ENCODE peak calls at places on chromosomes 3 and 15, in eight cellular contexts. One of them, this sample, is unnamed.

GRCh38 chr3:55481067-55481917 is 5.8 kb downstream of the WNT5A start:
- DNase-seq in activated B cell treated with CpG ODN at 0.5 μM for 24 hours: no peak
- DNase-seq in CD8-positive, alpha-beta T cell: no peak
- DNase-seq in stimulated activated CD8-positive, alpha-beta memory T cell treated with anti-CD3 and anti-CD28 coated beads, Interleukin-2, amount 100 ng/mL, for 1 hour: no peak
- DNase-seq in transverse colon: no peak
- DNase-seq in NCI-H1048: no peak
- DNase-seq in fibroblast of villous mesenchyme: peak
- DNase-seq in iPS-NIHi11: peak
- DNase-seq in this sample: no peak

GRCh38 chr3:131083190-131083863 is 56.6 kb downstream of the NEK11 start:
- DNase-seq in activated B cell treated with CpG ODN at 0.5 μM for 24 hours: no peak
- DNase-seq in CD8-positive, alpha-beta T cell: no peak
- DNase-seq in stimulated activated CD8-positive, alpha-beta memory T cell treated with anti-CD3 and anti-CD28 coated beads, Interleukin-2, amount 100 ng/mL, for 1 hour: no peak
- DNase-seq in transverse colon: peak
- DNase-seq in NCI-H1048: no peak
- DNase-seq in fibroblast of villous mesenchyme: no peak
- DNase-seq in iPS-NIHi11: peak
- DNase-seq in this sample: no peak

GRCh38 chr15:85006201-85006600 is 24.5 kb downstream of the PDE8A start:
- DNase-seq in activated B cell treated with CpG ODN at 0.5 μM for 24 hours: no peak
- DNase-seq in CD8-positive, alpha-beta T cell: no peak
- DNase-seq in stimulated activated CD8-positive, alpha-beta memory T cell treated with anti-CD3 and anti-CD28 coated beads, Interleukin-2, amount 100 ng/mL, for 1 hour: no peak
- DNase-seq in transverse colon: peak
- DNase-seq in NCI-H1048: no peak
- DNase-seq in fibroblast of villous mesenchyme: no peak
- DNase-seq in iPS-NIHi11: no peak
- DNase-seq in this sample: no peak

GRCh38 chr3:58623961-58624360 is 42.6 kb downstream of the FAM3D start:
- DNase-seq in activated B cell treated with CpG ODN at 0.5 μM for 24 hours: no peak
- DNase-seq in CD8-positive, alpha-beta T cell: no peak
- DNase-seq in stimulated activated CD8-positive, alpha-beta memory T cell treated with anti-CD3 and anti-CD28 coated beads, Interleukin-2, amount 100 ng/mL, for 1 hour: no peak
- DNase-seq in transverse colon: no peak
- DNase-seq in NCI-H1048: no peak
- DNase-seq in fibroblast of villous mesenchyme: no peak
- DNase-seq in iPS-NIHi11: no peak
- DNase-seq in this sample: no peak

GRCh38 chr3:48409291-48410201 is 20.3 kb downstream of the PLXNB1 start:
- DNase-seq in activated B cell treated with CpG ODN at 0.5 μM for 24 hours: no peak
- DNase-seq in CD8-positive, alpha-beta T cell: no peak
- DNase-seq in stimulated activated CD8-positive, alpha-beta memory T cell treated with anti-CD3 and anti-CD28 coated beads, Interleukin-2, amount 100 ng/mL, for 1 hour: no peak
- DNase-seq in transverse colon: no peak
- DNase-seq in NCI-H1048: no peak
- DNase-seq in fibroblast of villous mesenchyme: no peak
- DNase-seq in iPS-NIHi11: peak
- DNase-seq in this sample: no peak

GRCh38 chr3:150826466-150827282 is 63.7 kb upstream of the SIAH2 start:
- DNase-seq in activated B cell treated with CpG ODN at 0.5 μM for 24 hours: no peak
- DNase-seq in CD8-positive, alpha-beta T cell: no peak
- DNase-seq in stimulated activated CD8-positive, alpha-beta memory T cell treated with anti-CD3 and anti-CD28 coated beads, Interleukin-2, amount 100 ng/mL, for 1 hour: no peak
- DNase-seq in transverse colon: no peak
- DNase-seq in NCI-H1048: no peak
- DNase-seq in fibroblast of villous mesenchyme: no peak
- DNase-seq in iPS-NIHi11: no peak
- DNase-seq in this sample: no peak

GRCh38 chr15:99651023-99651807 is 82.0 kb downstream of the LYSMD4 start:
- DNase-seq in activated B cell treated with CpG ODN at 0.5 μM for 24 hours: no peak
- DNase-seq in CD8-positive, alpha-beta T cell: no peak
- DNase-seq in stimulated activated CD8-positive, alpha-beta memory T cell treated with anti-CD3 and anti-CD28 coated beads, Interleukin-2, amount 100 ng/mL, for 1 hour: no peak
- DNase-seq in transverse colon: no peak
- DNase-seq in NCI-H1048: no peak
- DNase-seq in fibroblast of villous mesenchyme: peak
- DNase-seq in iPS-NIHi11: no peak
- DNase-seq in this sample: no peak

GRCh38 chr3:122257951-122258350 is 67.1 kb upstream of the CSTA start:
- DNase-seq in activated B cell treated with CpG ODN at 0.5 μM for 24 hours: no peak
- DNase-seq in CD8-positive, alpha-beta T cell: no peak
- DNase-seq in stimulated activated CD8-positive, alpha-beta memory T cell treated with anti-CD3 and anti-CD28 coated beads, Interleukin-2, amount 100 ng/mL, for 1 hour: no peak
- DNase-seq in transverse colon: no peak
- DNase-seq in NCI-H1048: no peak
- DNase-seq in fibroblast of villous mesenchyme: no peak
- DNase-seq in iPS-NIHi11: no peak
- DNase-seq in this sample: no peak

GRCh38 chr15:57388199-57388863 is 12.0 kb downstream of the CGNL1 start:
- DNase-seq in activated B cell treated with CpG ODN at 0.5 μM for 24 hours: no peak
- DNase-seq in CD8-positive, alpha-beta T cell: no peak
- DNase-seq in stimulated activated CD8-positive, alpha-beta memory T cell treated with anti-CD3 and anti-CD28 coated beads, Interleukin-2, amount 100 ng/mL, for 1 hour: no peak
- DNase-seq in transverse colon: no peak
- DNase-seq in NCI-H1048: no peak
- DNase-seq in fibroblast of villous mesenchyme: no peak
- DNase-seq in iPS-NIHi11: no peak
- DNase-seq in this sample: no peak

GRCh38 chr3:38168151-38168987 is 3.0 kb downstream of the OXSR1 start:
- DNase-seq in activated B cell treated with CpG ODN at 0.5 μM for 24 hours: no peak
- DNase-seq in CD8-positive, alpha-beta T cell: no peak
- DNase-seq in stimulated activated CD8-positive, alpha-beta memory T cell treated with anti-CD3 and anti-CD28 coated beads, Interleukin-2, amount 100 ng/mL, for 1 hour: no peak
- DNase-seq in transverse colon: no peak
- DNase-seq in NCI-H1048: no peak
- DNase-seq in fibroblast of villous mesenchyme: peak
- DNase-seq in iPS-NIHi11: no peak
- DNase-seq in this sample: no peak

GRCh38 chr3:194852836-194853508 is 167.3 kb downstream of the FAM43A start:
- DNase-seq in activated B cell treated with CpG ODN at 0.5 μM for 24 hours: no peak
- DNase-seq in CD8-positive, alpha-beta T cell: no peak
- DNase-seq in stimulated activated CD8-positive, alpha-beta memory T cell treated with anti-CD3 and anti-CD28 coated beads, Interleukin-2, amount 100 ng/mL, for 1 hour: no peak
- DNase-seq in transverse colon: no peak
- DNase-seq in NCI-H1048: no peak
- DNase-seq in fibroblast of villous mesenchyme: no peak
- DNase-seq in iPS-NIHi11: peak
- DNase-seq in this sample: no peak

GRCh38 chr3:195182470-195182795 is 88.5 kb downstream of the XXYLT1 start:
- DNase-seq in activated B cell treated with CpG ODN at 0.5 μM for 24 hours: no peak
- DNase-seq in CD8-positive, alpha-beta T cell: no peak
- DNase-seq in stimulated activated CD8-positive, alpha-beta memory T cell treated with anti-CD3 and anti-CD28 coated beads, Interleukin-2, amount 100 ng/mL, for 1 hour: no peak
- DNase-seq in transverse colon: no peak
- DNase-seq in NCI-H1048: no peak
- DNase-seq in fibroblast of villous mesenchyme: peak
- DNase-seq in iPS-NIHi11: no peak
- DNase-seq in this sample: no peak

GRCh38 chr3:148075829-148076716 is 621.6 kb upstream of the AGTR1 start:
- DNase-seq in activated B cell treated with CpG ODN at 0.5 μM for 24 hours: no peak
- DNase-seq in CD8-positive, alpha-beta T cell: no peak
- DNase-seq in stimulated activated CD8-positive, alpha-beta memory T cell treated with anti-CD3 and anti-CD28 coated beads, Interleukin-2, amount 100 ng/mL, for 1 hour: no peak
- DNase-seq in transverse colon: no peak
- DNase-seq in NCI-H1048: no peak
- DNase-seq in fibroblast of villous mesenchyme: peak
- DNase-seq in iPS-NIHi11: peak
- DNase-seq in this sample: no peak

GRCh38 chr15:72318408-72318942 is 1.5 kb downstream of the CELF6 start:
- DNase-seq in activated B cell treated with CpG ODN at 0.5 μM for 24 hours: no peak
- DNase-seq in CD8-positive, alpha-beta T cell: no peak
- DNase-seq in stimulated activated CD8-positive, alpha-beta memory T cell treated with anti-CD3 and anti-CD28 coated beads, Interleukin-2, amount 100 ng/mL, for 1 hour: no peak
- DNase-seq in transverse colon: no peak
- DNase-seq in NCI-H1048: no peak
- DNase-seq in fibroblast of villous mesenchyme: no peak
- DNase-seq in iPS-NIHi11: no peak
- DNase-seq in this sample: no peak

GRCh38 chr15:96115642-96116041 is 214.9 kb upstream of the NR2F2 start:
- DNase-seq in activated B cell treated with CpG ODN at 0.5 μM for 24 hours: no peak
- DNase-seq in CD8-positive, alpha-beta T cell: no peak
- DNase-seq in stimulated activated CD8-positive, alpha-beta memory T cell treated with anti-CD3 and anti-CD28 coated beads, Interleukin-2, amount 100 ng/mL, for 1 hour: no peak
- DNase-seq in transverse colon: no peak
- DNase-seq in NCI-H1048: no peak
- DNase-seq in fibroblast of villous mesenchyme: peak
- DNase-seq in iPS-NIHi11: no peak
- DNase-seq in this sample: no peak

GRCh38 chr3:190739726-190740230 is 122.7 kb downstream of the GMNC start:
- DNase-seq in activated B cell treated with CpG ODN at 0.5 μM for 24 hours: no peak
- DNase-seq in CD8-positive, alpha-beta T cell: no peak
- DNase-seq in stimulated activated CD8-positive, alpha-beta memory T cell treated with anti-CD3 and anti-CD28 coated beads, Interleukin-2, amount 100 ng/mL, for 1 hour: no peak
- DNase-seq in transverse colon: no peak
- DNase-seq in NCI-H1048: no peak
- DNase-seq in fibroblast of villous mesenchyme: no peak
- DNase-seq in iPS-NIHi11: no peak
- DNase-seq in this sample: no peak

GRCh38 chr3:57224856-57225255 is 2.7 kb upstream of the APPL1 start:
- DNase-seq in activated B cell treated with CpG ODN at 0.5 μM for 24 hours: no peak
- DNase-seq in CD8-positive, alpha-beta T cell: no peak
- DNase-seq in stimulated activated CD8-positive, alpha-beta memory T cell treated with anti-CD3 and anti-CD28 coated beads, Interleukin-2, amount 100 ng/mL, for 1 hour: no peak
- DNase-seq in transverse colon: no peak
- DNase-seq in NCI-H1048: no peak
- DNase-seq in fibroblast of villous mesenchyme: no peak
- DNase-seq in iPS-NIHi11: no peak
- DNase-seq in this sample: no peak

GRCh38 chr3:71425491-71426071 is 157.9 kb downstream of the FOXP1 start:
- DNase-seq in activated B cell treated with CpG ODN at 0.5 μM for 24 hours: no peak
- DNase-seq in CD8-positive, alpha-beta T cell: no peak
- DNase-seq in stimulated activated CD8-positive, alpha-beta memory T cell treated with anti-CD3 and anti-CD28 coated beads, Interleukin-2, amount 100 ng/mL, for 1 hour: no peak
- DNase-seq in transverse colon: no peak
- DNase-seq in NCI-H1048: no peak
- DNase-seq in fibroblast of villous mesenchyme: peak
- DNase-seq in iPS-NIHi11: no peak
- DNase-seq in this sample: no peak

GRCh38 chr3:86087160-86087871 is 903.6 kb downstream of the VGLL3 start:
- DNase-seq in activated B cell treated with CpG ODN at 0.5 μM for 24 hours: no peak
- DNase-seq in CD8-positive, alpha-beta T cell: no peak
- DNase-seq in stimulated activated CD8-positive, alpha-beta memory T cell treated with anti-CD3 and anti-CD28 coated beads, Interleukin-2, amount 100 ng/mL, for 1 hour: no peak
- DNase-seq in transverse colon: peak
- DNase-seq in NCI-H1048: no peak
- DNase-seq in fibroblast of villous mesenchyme: no peak
- DNase-seq in iPS-NIHi11: no peak
- DNase-seq in this sample: no peak

GRCh38 chr3:112615942-112616731 is 24.8 kb downstream of the CCDC80 start:
- DNase-seq in activated B cell treated with CpG ODN at 0.5 μM for 24 hours: no peak
- DNase-seq in CD8-positive, alpha-beta T cell: no peak
- DNase-seq in stimulated activated CD8-positive, alpha-beta memory T cell treated with anti-CD3 and anti-CD28 coated beads, Interleukin-2, amount 100 ng/mL, for 1 hour: no peak
- DNase-seq in transverse colon: no peak
- DNase-seq in NCI-H1048: no peak
- DNase-seq in fibroblast of villous mesenchyme: no peak
- DNase-seq in iPS-NIHi11: no peak
- DNase-seq in this sample: no peak

GRCh38 chr15:62110000-62110851 is 43.4 kb downstream of the C2CD4A start:
- DNase-seq in activated B cell treated with CpG ODN at 0.5 μM for 24 hours: no peak
- DNase-seq in CD8-positive, alpha-beta T cell: no peak
- DNase-seq in stimulated activated CD8-positive, alpha-beta memory T cell treated with anti-CD3 and anti-CD28 coated beads, Interleukin-2, amount 100 ng/mL, for 1 hour: no peak
- DNase-seq in transverse colon: peak
- DNase-seq in NCI-H1048: no peak
- DNase-seq in fibroblast of villous mesenchyme: peak
- DNase-seq in iPS-NIHi11: no peak
- DNase-seq in this sample: no peak

GRCh38 chr3:30720586-30721313 is 114.3 kb downstream of the TGFBR2 start:
- DNase-seq in activated B cell treated with CpG ODN at 0.5 μM for 24 hours: no peak
- DNase-seq in CD8-positive, alpha-beta T cell: no peak
- DNase-seq in stimulated activated CD8-positive, alpha-beta memory T cell treated with anti-CD3 and anti-CD28 coated beads, Interleukin-2, amount 100 ng/mL, for 1 hour: no peak
- DNase-seq in transverse colon: no peak
- DNase-seq in NCI-H1048: no peak
- DNase-seq in fibroblast of villous mesenchyme: peak
- DNase-seq in iPS-NIHi11: no peak
- DNase-seq in this sample: no peak

GRCh38 chr3:147388395-147389264 is 17.7 kb downstream of the ZIC4 start:
- DNase-seq in activated B cell treated with CpG ODN at 0.5 μM for 24 hours: no peak
- DNase-seq in CD8-positive, alpha-beta T cell: no peak
- DNase-seq in stimulated activated CD8-positive, alpha-beta memory T cell treated with anti-CD3 and anti-CD28 coated beads, Interleukin-2, amount 100 ng/mL, for 1 hour: no peak
- DNase-seq in transverse colon: no peak
- DNase-seq in NCI-H1048: no peak
- DNase-seq in fibroblast of villous mesenchyme: no peak
- DNase-seq in iPS-NIHi11: no peak
- DNase-seq in this sample: no peak

GRCh38 chr15:43493687-43494472 is 924 bp upstream of the TP53BP1 start:
- DNase-seq in activated B cell treated with CpG ODN at 0.5 μM for 24 hours: no peak
- DNase-seq in CD8-positive, alpha-beta T cell: no peak
- DNase-seq in stimulated activated CD8-positive, alpha-beta memory T cell treated with anti-CD3 and anti-CD28 coated beads, Interleukin-2, amount 100 ng/mL, for 1 hour: no peak
- DNase-seq in transverse colon: no peak
- DNase-seq in NCI-H1048: no peak
- DNase-seq in fibroblast of villous mesenchyme: no peak
- DNase-seq in iPS-NIHi11: no peak
- DNase-seq in this sample: no peak

GRCh38 chr3:56654460-56654859 is 28.6 kb downstream of the TASOR start:
- DNase-seq in activated B cell treated with CpG ODN at 0.5 μM for 24 hours: no peak
- DNase-seq in CD8-positive, alpha-beta T cell: no peak
- DNase-seq in stimulated activated CD8-positive, alpha-beta memory T cell treated with anti-CD3 and anti-CD28 coated beads, Interleukin-2, amount 100 ng/mL, for 1 hour: no peak
- DNase-seq in transverse colon: no peak
- DNase-seq in NCI-H1048: no peak
- DNase-seq in fibroblast of villous mesenchyme: no peak
- DNase-seq in iPS-NIHi11: no peak
- DNase-seq in this sample: no peak

GRCh38 chr15:46409879-46410278 is 775.0 kb downstream of the SQOR start:
- DNase-seq in activated B cell treated with CpG ODN at 0.5 μM for 24 hours: no peak
- DNase-seq in CD8-positive, alpha-beta T cell: no peak
- DNase-seq in stimulated activated CD8-positive, alpha-beta memory T cell treated with anti-CD3 and anti-CD28 coated beads, Interleukin-2, amount 100 ng/mL, for 1 hour: no peak
- DNase-seq in transverse colon: no peak
- DNase-seq in NCI-H1048: no peak
- DNase-seq in fibroblast of villous mesenchyme: no peak
- DNase-seq in iPS-NIHi11: no peak
- DNase-seq in this sample: no peak

GRCh38 chr3:188526057-188526456 is 372.1 kb downstream of the LPP start:
- DNase-seq in activated B cell treated with CpG ODN at 0.5 μM for 24 hours: no peak
- DNase-seq in CD8-positive, alpha-beta T cell: no peak
- DNase-seq in stimulated activated CD8-positive, alpha-beta memory T cell treated with anti-CD3 and anti-CD28 coated beads, Interleukin-2, amount 100 ng/mL, for 1 hour: no peak
- DNase-seq in transverse colon: peak
- DNase-seq in NCI-H1048: no peak
- DNase-seq in fibroblast of villous mesenchyme: peak
- DNase-seq in iPS-NIHi11: no peak
- DNase-seq in this sample: no peak

GRCh38 chr15:89090791-89091666 is 2.8 kb downstream of the ABHD2 start:
- DNase-seq in activated B cell treated with CpG ODN at 0.5 μM for 24 hours: peak
- DNase-seq in CD8-positive, alpha-beta T cell: no peak
- DNase-seq in stimulated activated CD8-positive, alpha-beta memory T cell treated with anti-CD3 and anti-CD28 coated beads, Interleukin-2, amount 100 ng/mL, for 1 hour: peak
- DNase-seq in transverse colon: peak
- DNase-seq in NCI-H1048: no peak
- DNase-seq in fibroblast of villous mesenchyme: peak
- DNase-seq in iPS-NIHi11: no peak
- DNase-seq in this sample: no peak

GRCh38 chr15:69659454-69660050 is 206.9 kb downstream of the RPLP1 start:
- DNase-seq in activated B cell treated with CpG ODN at 0.5 μM for 24 hours: no peak
- DNase-seq in CD8-positive, alpha-beta T cell: no peak
- DNase-seq in stimulated activated CD8-positive, alpha-beta memory T cell treated with anti-CD3 and anti-CD28 coated beads, Interleukin-2, amount 100 ng/mL, for 1 hour: no peak
- DNase-seq in transverse colon: no peak
- DNase-seq in NCI-H1048: no peak
- DNase-seq in fibroblast of villous mesenchyme: no peak
- DNase-seq in iPS-NIHi11: no peak
- DNase-seq in this sample: no peak

GRCh38 chr15:28989239-28989830 is 103.6 kb downstream of the APBA2 start:
- DNase-seq in activated B cell treated with CpG ODN at 0.5 μM for 24 hours: no peak
- DNase-seq in CD8-positive, alpha-beta T cell: no peak
- DNase-seq in stimulated activated CD8-positive, alpha-beta memory T cell treated with anti-CD3 and anti-CD28 coated beads, Interleukin-2, amount 100 ng/mL, for 1 hour: no peak
- DNase-seq in transverse colon: no peak
- DNase-seq in NCI-H1048: peak
- DNase-seq in fibroblast of villous mesenchyme: no peak
- DNase-seq in iPS-NIHi11: no peak
- DNase-seq in this sample: no peak

GRCh38 chr3:152352559-152352958 is 83.8 kb downstream of the MBNL1 start:
- DNase-seq in activated B cell treated with CpG ODN at 0.5 μM for 24 hours: no peak
- DNase-seq in CD8-positive, alpha-beta T cell: no peak
- DNase-seq in stimulated activated CD8-positive, alpha-beta memory T cell treated with anti-CD3 and anti-CD28 coated beads, Interleukin-2, amount 100 ng/mL, for 1 hour: no peak
- DNase-seq in transverse colon: no peak
- DNase-seq in NCI-H1048: no peak
- DNase-seq in fibroblast of villous mesenchyme: peak
- DNase-seq in iPS-NIHi11: peak
- DNase-seq in this sample: no peak

GRCh38 chr15:63308947-63309346 is 31.5 kb downstream of the APH1B start:
- DNase-seq in activated B cell treated with CpG ODN at 0.5 μM for 24 hours: no peak
- DNase-seq in CD8-positive, alpha-beta T cell: no peak
- DNase-seq in stimulated activated CD8-positive, alpha-beta memory T cell treated with anti-CD3 and anti-CD28 coated beads, Interleukin-2, amount 100 ng/mL, for 1 hour: no peak
- DNase-seq in transverse colon: no peak
- DNase-seq in NCI-H1048: no peak
- DNase-seq in fibroblast of villous mesenchyme: no peak
- DNase-seq in iPS-NIHi11: no peak
- DNase-seq in this sample: no peak

GRCh38 chr3:87987952-87988351 is 70.9 kb downstream of the CGGBP1 start:
- DNase-seq in activated B cell treated with CpG ODN at 0.5 μM for 24 hours: no peak
- DNase-seq in CD8-positive, alpha-beta T cell: no peak
- DNase-seq in stimulated activated CD8-positive, alpha-beta memory T cell treated with anti-CD3 and anti-CD28 coated beads, Interleukin-2, amount 100 ng/mL, for 1 hour: no peak
- DNase-seq in transverse colon: no peak
- DNase-seq in NCI-H1048: peak
- DNase-seq in fibroblast of villous mesenchyme: no peak
- DNase-seq in iPS-NIHi11: peak
- DNase-seq in this sample: no peak

GRCh38 chr3:137692803-137693431 is 71.2 kb upstream of the SOX14 start:
- DNase-seq in activated B cell treated with CpG ODN at 0.5 μM for 24 hours: no peak
- DNase-seq in CD8-positive, alpha-beta T cell: no peak
- DNase-seq in stimulated activated CD8-positive, alpha-beta memory T cell treated with anti-CD3 and anti-CD28 coated beads, Interleukin-2, amount 100 ng/mL, for 1 hour: no peak
- DNase-seq in transverse colon: no peak
- DNase-seq in NCI-H1048: no peak
- DNase-seq in fibroblast of villous mesenchyme: no peak
- DNase-seq in iPS-NIHi11: peak
- DNase-seq in this sample: no peak

This sample was measured in activated CD4-positive, CD25-positive, alpha-beta regulatory T cell treated with anti-CD3 and anti-CD28 coated beads, Interleukin-2, amount 50 U/mL, for 16 hours.